ENCODE peak calls at places on chromosomes 2 and 18, in ten cellular contexts. D, O, L, M, J, R, G, F, U and N are unnamed samples.

GRCh38 chr2:133264951-133265949 is 303.0 kb downstream of the NCKAP5 start:
- DNase-seq in D (no peak), O (no peak), L (no peak), M (peak; percentile 3), J (no peak), R (no peak), G (no peak), F (peak; percentile 43), U (no peak), N (peak; percentile 90)

GRCh38 chr2:203649176-203649814 is 57.1 kb upstream of the CD28 start:
- DNase-seq in D (no peak), O (no peak), L (no peak), M (no peak), J (no peak), R (no peak), G (no peak), F (no peak), U (no peak), N (no peak)

GRCh38 chr2:188725981-188726380 is 248.2 kb upstream of the COL3A1 start:
- DNase-seq in D (no peak), O (no peak), L (no peak), M (no peak), J (no peak), R (no peak), G (no peak), F (no peak), U (no peak), N (no peak)

GRCh38 chr18:39724652-39725051 is 2159.1 kb upstream of the CELF4 start:
- DNase-seq in D (no peak), O (no peak), L (no peak), M (peak; percentile 43), J (no peak), R (no peak), G (no peak), F (no peak), U (no peak), N (no peak)

GRCh38 chr2:191942114-191943103 is 95.5 kb upstream of the CAVIN2 start:
- DNase-seq in D (no peak), O (no peak), L (no peak), M (peak; percentile 5), J (no peak), R (no peak), G (no peak), F (no peak), U (no peak), N (no peak)

GRCh38 chr2:241011296-241011600 is 12.8 kb downstream of the SNED1 start:
- DNase-seq in D (no peak), O (no peak), L (peak; percentile 28), M (no peak), J (peak; percentile 13), R (no peak), G (peak; percentile 10), F (no peak), U (no peak), N (no peak)

GRCh38 chr18:74898965-74899364 is 301.3 kb downstream of the ZNF407 start:
- DNase-seq in D (no peak), O (no peak), L (no peak), M (peak; percentile 93), J (no peak), R (no peak), G (no peak), F (peak; percentile 74), U (no peak), N (no peak)

GRCh38 chr2:114293355-114293754 is 149.1 kb upstream of the DPP10 start:
- DNase-seq in D (no peak), O (no peak), L (no peak), M (no peak), J (no peak), R (no peak), G (no peak), F (no peak), U (no peak), N (no peak)

GRCh38 chr2:121019073-121019472 is 265.9 kb downstream of the TFCP2L1 start:
- DNase-seq in D (no peak), O (no peak), L (no peak), M (peak; percentile 14), J (no peak), R (no peak), G (no peak), F (no peak), U (no peak), N (no peak)